ENCODE peak calls at places on chromosomes 1 and 21, in five cellular contexts. One of them, this sample, is unnamed. For H3K27me3 and H3K4me1, the result is how much of the 10 kb centered on the place peaks cover.

GRCh38 chr1:220526294-220526693 is 1.6 kb upstream of the MARK1 start:
- DNase-seq in CD4-positive, CD25-positive, alpha-beta regulatory T cell: no peak
- DNase-seq in aorta: no peak
- DNase-seq in NT2/D1: no peak
- DNase-seq in tibial artery: no peak
- DNase-seq in this sample: no peak

GRCh38 chr21:43866233-43866632 is 1.2 kb downstream of the AGPAT3 start:
- DNase-seq in CD4-positive, CD25-positive, alpha-beta regulatory T cell: peak
- DNase-seq in aorta: peak
- DNase-seq in NT2/D1: no peak
- DNase-seq in tibial artery: no peak
- DNase-seq in this sample: peak

GRCh38 chr1:219676012-219676770 is 63.3 kb upstream of the ZC3H11B start:
- DNase-seq in CD4-positive, CD25-positive, alpha-beta regulatory T cell: no peak
- DNase-seq in aorta: no peak
- DNase-seq in NT2/D1: no peak
- DNase-seq in tibial artery: no peak
- DNase-seq in this sample: no peak

GRCh38 chr1:111204211-111204883 is 3.9 kb upstream of the DENND2D start:
- DNase-seq in CD4-positive, CD25-positive, alpha-beta regulatory T cell: peak
- DNase-seq in aorta: peak
- DNase-seq in NT2/D1: no peak
- DNase-seq in tibial artery: no peak
- DNase-seq in this sample: peak

GRCh38 chr1:41662061-41662655 is 177.7 kb upstream of the EDN2 start:
- DNase-seq in CD4-positive, CD25-positive, alpha-beta regulatory T cell: peak
- DNase-seq in aorta: peak
- DNase-seq in NT2/D1: no peak
- DNase-seq in tibial artery: peak
- DNase-seq in this sample: peak

GRCh38 chr1:230186003-230186863 is 119.2 kb downstream of the GALNT2 start:
- DNase-seq in CD4-positive, CD25-positive, alpha-beta regulatory T cell: no peak
- DNase-seq in aorta: no peak
- DNase-seq in NT2/D1: peak
- DNase-seq in tibial artery: no peak
- DNase-seq in this sample: no peak

GRCh38 chr1:93750946-93751345 is 69.3 kb upstream of the BCAR3 start:
- DNase-seq in CD4-positive, CD25-positive, alpha-beta regulatory T cell: no peak
- DNase-seq in aorta: no peak
- DNase-seq in NT2/D1: no peak
- DNase-seq in tibial artery: no peak
- DNase-seq in this sample: no peak

GRCh38 chr1:94039514-94039870 is 81.5 kb downstream of the ABCA4 start:
- DNase-seq in CD4-positive, CD25-positive, alpha-beta regulatory T cell: no peak
- DNase-seq in aorta: peak
- DNase-seq in NT2/D1: peak
- DNase-seq in tibial artery: peak
- DNase-seq in this sample: peak

GRCh38 chr1:6673816-6674398 is 27.7 kb downstream of the DNAJC11 start:
- DNase-seq in CD4-positive, CD25-positive, alpha-beta regulatory T cell: no peak
- DNase-seq in aorta: no peak
- DNase-seq in NT2/D1: no peak
- DNase-seq in tibial artery: no peak
- DNase-seq in this sample: no peak

GRCh38 chr1:201062511-201063189 is 39.1 kb upstream of the KIF21B start:
- DNase-seq in CD4-positive, CD25-positive, alpha-beta regulatory T cell: no peak
- DNase-seq in aorta: no peak
- DNase-seq in NT2/D1: peak
- DNase-seq in tibial artery: no peak
- DNase-seq in this sample: no peak

GRCh38 chr21:35232545-35233176 is 183.6 kb upstream of the RUNX1 start:
- DNase-seq in CD4-positive, CD25-positive, alpha-beta regulatory T cell: no peak
- DNase-seq in aorta: no peak
- DNase-seq in NT2/D1: peak
- DNase-seq in tibial artery: no peak
- DNase-seq in this sample: no peak

GRCh38 chr21:29349702-29350101 is 51.0 kb downstream of the BACH1 start:
- DNase-seq in CD4-positive, CD25-positive, alpha-beta regulatory T cell: no peak
- DNase-seq in aorta: no peak
- DNase-seq in NT2/D1: no peak
- DNase-seq in tibial artery: no peak
- DNase-seq in this sample: no peak

GRCh38 chr21:39321424-39321823 is 8.0 kb upstream of the BRWD1 start:
- DNase-seq in CD4-positive, CD25-positive, alpha-beta regulatory T cell: no peak
- DNase-seq in aorta: no peak
- DNase-seq in NT2/D1: no peak
- DNase-seq in tibial artery: no peak
- DNase-seq in this sample: no peak

GRCh38 chr21:25639167-25639921 is at the start of gene JAM2:
- DNase-seq in CD4-positive, CD25-positive, alpha-beta regulatory T cell: peak
- DNase-seq in aorta: peak
- DNase-seq in NT2/D1: peak
- DNase-seq in tibial artery: peak
- DNase-seq in this sample: peak

GRCh38 chr1:228758451-228758850 is 23.2 kb downstream of the RHOU start:
- DNase-seq in CD4-positive, CD25-positive, alpha-beta regulatory T cell: no peak
- DNase-seq in aorta: no peak
- DNase-seq in NT2/D1: no peak
- DNase-seq in tibial artery: no peak
- DNase-seq in this sample: no peak

GRCh38 chr1:170114916-170115315 is 30.8 kb upstream of the NTMT2 start:
- DNase-seq in CD4-positive, CD25-positive, alpha-beta regulatory T cell: no peak
- DNase-seq in aorta: no peak
- DNase-seq in NT2/D1: no peak
- DNase-seq in tibial artery: no peak
- DNase-seq in this sample: no peak

GRCh38 chr1:67855944-67856343 is 22.7 kb upstream of the GNG12 start:
- DNase-seq in CD4-positive, CD25-positive, alpha-beta regulatory T cell: no peak
- DNase-seq in aorta: no peak
- DNase-seq in NT2/D1: no peak
- DNase-seq in tibial artery: no peak
- DNase-seq in this sample: no peak

GRCh38 chr1:1966086-1966740 is 37.4 kb downstream of the CFAP74 start:
- DNase-seq in CD4-positive, CD25-positive, alpha-beta regulatory T cell: no peak
- DNase-seq in aorta: no peak
- DNase-seq in NT2/D1: no peak
- DNase-seq in tibial artery: no peak
- DNase-seq in this sample: no peak

GRCh38 chr1:1965546-1965945 is 38.0 kb downstream of the CFAP74 start:
- DNase-seq in CD4-positive, CD25-positive, alpha-beta regulatory T cell: no peak
- DNase-seq in aorta: no peak
- DNase-seq in NT2/D1: no peak
- DNase-seq in tibial artery: no peak
- DNase-seq in this sample: no peak

GRCh38 chr1:1964811-1965210 is 38.8 kb downstream of the CFAP74 start:
- DNase-seq in CD4-positive, CD25-positive, alpha-beta regulatory T cell: no peak
- DNase-seq in aorta: no peak
- DNase-seq in NT2/D1: no peak
- DNase-seq in tibial artery: no peak
- DNase-seq in this sample: no peak

GRCh38 chr1:1962752-1963151 is 40.8 kb downstream of the CFAP74 start:
- DNase-seq in CD4-positive, CD25-positive, alpha-beta regulatory T cell: no peak
- DNase-seq in aorta: no peak
- DNase-seq in NT2/D1: no peak
- DNase-seq in tibial artery: no peak
- DNase-seq in this sample: no peak

GRCh38 chr1:1963570-1963969 is 40.0 kb downstream of the CFAP74 start:
- DNase-seq in CD4-positive, CD25-positive, alpha-beta regulatory T cell: no peak
- DNase-seq in aorta: no peak
- DNase-seq in NT2/D1: no peak
- DNase-seq in tibial artery: no peak
- DNase-seq in this sample: no peak
- H3K27me3 ChIP-seq in CD4-positive, CD25-positive, alpha-beta regulatory T cell: under half
- H3K27me3 ChIP-seq in aorta: under half
- H3K27me3 ChIP-seq in NT2/D1: under half
- H3K27me3 ChIP-seq in tibial artery: under half
- H3K27me3 ChIP-seq in this sample: half or more

GRCh38 chr1:117633068-117633345 is 27.2 kb downstream of the TENT5C start:
- DNase-seq in CD4-positive, CD25-positive, alpha-beta regulatory T cell: no peak
- DNase-seq in aorta: no peak
- DNase-seq in NT2/D1: no peak
- DNase-seq in tibial artery: no peak
- DNase-seq in this sample: no peak

GRCh38 chr1:117632269-117633067 is 26.6 kb downstream of the TENT5C start:
- DNase-seq in CD4-positive, CD25-positive, alpha-beta regulatory T cell: no peak
- DNase-seq in aorta: no peak
- DNase-seq in NT2/D1: no peak
- DNase-seq in tibial artery: no peak
- DNase-seq in this sample: no peak

GRCh38 chr1:117633423-117633822 is 27.6 kb downstream of the TENT5C start:
- DNase-seq in CD4-positive, CD25-positive, alpha-beta regulatory T cell: no peak
- DNase-seq in aorta: no peak
- DNase-seq in NT2/D1: no peak
- DNase-seq in tibial artery: no peak
- DNase-seq in this sample: no peak

GRCh38 chr1:117634631-117635030 is 28.8 kb downstream of the TENT5C start:
- DNase-seq in CD4-positive, CD25-positive, alpha-beta regulatory T cell: no peak
- DNase-seq in aorta: no peak
- DNase-seq in NT2/D1: no peak
- DNase-seq in tibial artery: no peak
- DNase-seq in this sample: no peak

GRCh38 chr1:117633936-117634335 is 28.1 kb downstream of the TENT5C start:
- DNase-seq in CD4-positive, CD25-positive, alpha-beta regulatory T cell: no peak
- DNase-seq in aorta: no peak
- DNase-seq in NT2/D1: no peak
- DNase-seq in tibial artery: no peak
- DNase-seq in this sample: no peak
- H3K4me1 ChIP-seq in CD4-positive, CD25-positive, alpha-beta regulatory T cell: half or more
- H3K4me1 ChIP-seq in aorta: under half
- H3K4me1 ChIP-seq in NT2/D1: under half
- H3K4me1 ChIP-seq in tibial artery: under half
- H3K4me1 ChIP-seq in this sample: under half

DNA sequence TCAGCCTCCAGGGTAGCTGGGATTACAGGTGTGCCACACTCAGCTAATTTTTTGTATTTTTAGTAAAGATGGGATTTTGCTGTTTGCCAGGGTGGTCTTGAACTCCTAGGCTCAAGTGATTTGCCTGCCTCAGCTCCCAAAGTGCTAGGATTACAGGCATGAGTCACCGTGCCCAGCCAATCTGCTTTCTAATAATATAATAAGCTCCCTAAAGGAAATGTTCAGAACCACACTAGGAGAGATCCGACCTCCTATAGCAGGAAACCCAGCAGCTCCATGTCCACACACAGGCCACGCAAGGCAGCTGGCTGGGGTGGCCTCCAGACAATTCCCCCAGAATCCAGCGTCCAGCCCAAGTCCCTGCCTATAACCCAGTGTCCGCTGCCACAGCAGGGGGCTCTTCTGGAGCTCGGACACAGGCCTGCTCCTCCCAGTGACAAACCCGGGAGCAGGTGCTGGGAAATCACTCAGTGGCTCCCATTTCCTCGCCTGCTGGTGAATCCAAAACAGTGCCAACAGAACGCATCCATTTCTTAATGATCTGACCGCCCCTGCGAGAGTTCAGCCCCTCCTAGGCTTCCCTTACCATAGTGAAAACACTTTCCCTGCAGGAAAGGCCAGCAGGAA is 7.5 kb downstream of the RIPK4 start:
- DNase-seq in CD4-positive, CD25-positive, alpha-beta regulatory T cell: no peak
- DNase-seq in aorta: peak
- DNase-seq in NT2/D1: no peak
- DNase-seq in tibial artery: no peak
- DNase-seq in this sample: no peak
- H3K27me3 ChIP-seq in CD4-positive, CD25-positive, alpha-beta regulatory T cell: under half
- H3K27me3 ChIP-seq in aorta: under half
- H3K27me3 ChIP-seq in NT2/D1: under half
- H3K27me3 ChIP-seq in tibial artery: under half
- H3K27me3 ChIP-seq in this sample: half or more

DNA sequence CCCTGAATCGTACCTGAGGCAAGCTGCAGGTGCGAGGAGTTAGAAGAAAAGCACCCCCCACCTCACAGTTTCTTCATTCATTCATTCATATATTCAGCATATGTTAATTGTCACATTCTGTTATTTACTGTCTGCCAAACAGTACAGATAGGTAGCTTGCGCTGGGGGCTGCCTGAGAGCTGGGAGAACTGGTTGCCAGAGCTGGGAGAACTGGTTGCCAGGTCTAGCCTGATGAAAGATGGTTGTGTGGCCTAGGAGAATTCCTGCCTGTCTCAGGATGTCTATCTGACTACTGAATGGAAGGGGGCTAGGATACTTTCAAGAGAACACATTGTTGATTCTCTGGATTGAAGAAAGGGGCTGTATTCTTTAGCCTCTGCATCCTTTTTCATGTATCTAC is 225.9 kb upstream of the POU3F1 start:
- DNase-seq in CD4-positive, CD25-positive, alpha-beta regulatory T cell: no peak
- DNase-seq in aorta: no peak
- DNase-seq in NT2/D1: no peak
- DNase-seq in tibial artery: no peak
- DNase-seq in this sample: no peak
- H3K4me1 ChIP-seq in CD4-positive, CD25-positive, alpha-beta regulatory T cell: under half
- H3K4me1 ChIP-seq in aorta: under half
- H3K4me1 ChIP-seq in NT2/D1: under half
- H3K4me1 ChIP-seq in tibial artery: under half
- H3K4me1 ChIP-seq in this sample: under half

GRCh38 chr1:156865258-156865657 is 4.6 kb downstream of the NTRK1 start:
- DNase-seq in CD4-positive, CD25-positive, alpha-beta regulatory T cell: no peak
- DNase-seq in aorta: no peak
- DNase-seq in NT2/D1: no peak
- DNase-seq in tibial artery: no peak
- DNase-seq in this sample: no peak

GRCh38 chr1:156860113-156860638 is 489 bp upstream of the NTRK1 start:
- DNase-seq in CD4-positive, CD25-positive, alpha-beta regulatory T cell: peak
- DNase-seq in aorta: no peak
- DNase-seq in NT2/D1: no peak
- DNase-seq in tibial artery: no peak
- DNase-seq in this sample: peak

GRCh38 chr1:156864796-156865195 is 4.1 kb downstream of the NTRK1 start:
- DNase-seq in CD4-positive, CD25-positive, alpha-beta regulatory T cell: no peak
- DNase-seq in aorta: no peak
- DNase-seq in NT2/D1: no peak
- DNase-seq in tibial artery: no peak
- DNase-seq in this sample: no peak

GRCh38 chr1:156860639-156861423 is at the start of gene NTRK1:
- DNase-seq in CD4-positive, CD25-positive, alpha-beta regulatory T cell: peak
- DNase-seq in aorta: no peak
- DNase-seq in NT2/D1: no peak
- DNase-seq in tibial artery: no peak
- DNase-seq in this sample: peak

GRCh38 chr1:156862602-156863599 is 2.2 kb downstream of the NTRK1 start:
- DNase-seq in CD4-positive, CD25-positive, alpha-beta regulatory T cell: no peak
- DNase-seq in aorta: no peak
- DNase-seq in NT2/D1: no peak
- DNase-seq in tibial artery: no peak
- DNase-seq in this sample: no peak
- H3K27me3 ChIP-seq in CD4-positive, CD25-positive, alpha-beta regulatory T cell: under half
- H3K27me3 ChIP-seq in aorta: under half
- H3K27me3 ChIP-seq in NT2/D1: half or more
- H3K27me3 ChIP-seq in tibial artery: under half
- H3K27me3 ChIP-seq in this sample: half or more

GRCh38 chr1:56212143-56212542 is 367.2 kb downstream of the PLPP3 start:
- DNase-seq in CD4-positive, CD25-positive, alpha-beta regulatory T cell: no peak
- DNase-seq in aorta: no peak
- DNase-seq in NT2/D1: no peak
- DNase-seq in tibial artery: no peak
- DNase-seq in this sample: no peak
- H3K4me1 ChIP-seq in CD4-positive, CD25-positive, alpha-beta regulatory T cell: under half
- H3K4me1 ChIP-seq in aorta: under half
- H3K4me1 ChIP-seq in NT2/D1: under half
- H3K4me1 ChIP-seq in tibial artery: under half
- H3K4me1 ChIP-seq in this sample: under half

GRCh38 chr1:205041998-205042910 is 758 bp upstream of the CNTN2 start:
- DNase-seq in CD4-positive, CD25-positive, alpha-beta regulatory T cell: no peak
- DNase-seq in aorta: no peak
- DNase-seq in NT2/D1: no peak
- DNase-seq in tibial artery: no peak
- DNase-seq in this sample: no peak
- H3K27me3 ChIP-seq in CD4-positive, CD25-positive, alpha-beta regulatory T cell: under half
- H3K27me3 ChIP-seq in aorta: under half
- H3K27me3 ChIP-seq in NT2/D1: half or more
- H3K27me3 ChIP-seq in tibial artery: under half
- H3K27me3 ChIP-seq in this sample: half or more

This sample was measured in left ventricle myocardium inferior.